ENCODE peak calls at places on chromosomes 3 and 15, in ten cellular contexts. F is brain microvascular endothelial cell, M is A549, Q is dorsolateral prefrontal cortex, K is neural progenitor cell, T is sigmoid colon, E is hepatocyte, U is transverse colon, C is upper lobe of left lung, O is neuronal stem cell. G is an unnamed sample.

GRCh38 chr3:172749201-172749965 is 1.1 kb upstream of the ECT2 start:
- DNase-seq in Q (no peak), M (peak; percentile 78), C (peak; percentile 27), O (no peak), F (peak; percentile 90), T (no peak), K (no peak), E (peak; percentile 38), U (no peak), G (peak; percentile 3)

GRCh38 chr3:173865900-173866498 is 468.5 kb downstream of the NLGN1 start:
- DNase-seq in U (no peak), E (no peak), Q (no peak), M (no peak), K (no peak), O (no peak), C (no peak), T (no peak), F (no peak), G (no peak)

GRCh38 chr3:88113311-88114162 is 36.2 kb upstream of the C3orf38 start:
- DNase-seq in O (peak; percentile 57), U (peak; percentile 53), Q (no peak), F (peak; percentile 74), C (peak; percentile 49), E (peak; percentile 82), M (peak; percentile 37), K (peak; percentile 77), T (no peak), G (peak; percentile 81)

GRCh38 chr3:191425322-191425734 is 35.6 kb upstream of the PYDC2 start:
- DNase-seq in E (no peak), K (no peak), C (no peak), Q (no peak), U (no peak), O (no peak), M (no peak), T (no peak), F (no peak), G (no peak)

GRCh38 chr3:177284383-177284881 is 87.2 kb upstream of the TBL1XR1 start:
- DNase-seq in E (peak; percentile 70), M (peak; percentile 19), K (peak; percentile 48), F (peak; percentile 3), O (no peak), T (peak; percentile 83), C (peak; percentile 79), Q (no peak), U (peak; percentile 59), G (peak; percentile 91)

GRCh38 chr3:132016061-132017041 is 18.5 kb downstream of the CPNE4 start:
- DNase-seq in Q (no peak), C (no peak), M (no peak), K (no peak), E (no peak), U (no peak), T (no peak), F (no peak), O (no peak), G (no peak)

GRCh38 chr3:124821356-124821755 is 65.8 kb downstream of the ITGB5 start:
- DNase-seq in U (no peak), Q (no peak), E (no peak), O (no peak), M (no peak), T (no peak), F (no peak), K (no peak), C (no peak), G (no peak)

GRCh38 chr15:32677238-32677750 is 35.8 kb downstream of the SCG5 start:
- DNase-seq in U (no peak), K (peak; percentile 46), M (peak; percentile 43), C (no peak), E (peak; percentile 41), O (no peak), F (no peak), Q (no peak), T (no peak), G (peak; percentile 53)

GRCh38 chr3:64667138-64667537 is 20.7 kb downstream of the ADAMTS9 start:
- DNase-seq in U (no peak), K (no peak), Q (no peak), O (no peak), C (peak; percentile 29), F (no peak), T (no peak), M (no peak), E (no peak), G (no peak)

GRCh38 chr3:64664397-64664796 is 23.4 kb downstream of the ADAMTS9 start:
- DNase-seq in C (no peak), K (no peak), Q (no peak), F (no peak), T (no peak), O (no peak), M (no peak), U (no peak), E (no peak), G (no peak)

GRCh38 chr3:64668582-64669510 is 19.0 kb downstream of the ADAMTS9 start:
- DNase-seq in M (no peak), K (no peak), U (no peak), C (no peak), T (no peak), E (no peak), F (no peak), O (no peak), Q (no peak), G (peak; percentile 44)

GRCh38 chr3:64666171-64666581 is 21.6 kb downstream of the ADAMTS9 start:
- DNase-seq in F (no peak), O (no peak), E (peak; percentile 29), C (no peak), Q (no peak), K (no peak), T (no peak), M (no peak), U (no peak), G (no peak)

GRCh38 chr3:64667887-64668581 is 19.8 kb downstream of the ADAMTS9 start:
- DNase-seq in C (peak; percentile 32), T (peak; percentile 81), Q (no peak), O (no peak), M (no peak), F (no peak), K (no peak), E (no peak), U (no peak), G (no peak)
- H3K27ac ChIP-seq in C (no peak overlapping the region), T (peak overlapping the region; percentile 74), Q (no peak overlapping the region), O (no peak overlapping the region), M (no peak overlapping the region), F (no peak overlapping the region), K (no peak overlapping the region), E (no peak overlapping the region), U (peak overlapping the region; percentile 67), G (no peak overlapping the region)

GRCh38 chr15:89653578-89653977 is 1.7 kb downstream of the KIF7 start:
- DNase-seq in M (no peak), F (no peak), K (no peak), Q (no peak), C (no peak), O (no peak), T (peak; percentile 40), E (no peak), U (no peak), G (no peak)
- H3K4me3 ChIP-seq in M (no peak overlapping the region), F (no peak overlapping the region), K (no peak overlapping the region), Q (no peak overlapping the region), C (no peak overlapping the region), O (no peak overlapping the region), T (no peak overlapping the region), E (no peak overlapping the region), U (no peak overlapping the region), G (no peak overlapping the region)

DNA sequence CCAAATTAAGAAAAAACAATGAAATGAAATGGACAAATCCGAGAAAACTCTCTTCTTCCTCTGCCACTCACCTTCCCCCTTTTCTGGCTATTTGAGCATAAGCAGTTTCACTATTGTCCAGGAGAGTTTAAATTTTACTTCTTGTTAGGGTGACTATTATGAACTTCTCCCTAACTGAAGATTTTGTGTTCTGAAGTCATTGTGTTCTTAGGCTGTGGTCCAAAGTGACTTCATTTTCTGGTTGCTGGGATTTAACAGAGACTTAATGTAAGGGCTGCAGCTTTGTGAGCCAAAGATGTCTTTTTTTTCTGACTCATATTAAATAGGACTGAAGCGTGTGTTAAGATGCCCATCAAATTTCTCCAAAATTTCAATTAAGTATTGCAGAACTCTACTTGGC is 46.5 kb upstream of the FSTL1 start:
- DNase-seq in U (no peak), C (no peak), Q (no peak), F (peak; percentile 95), E (no peak), T (no peak), K (no peak), M (no peak), O (no peak), G (peak; percentile 19)
- H3K27ac ChIP-seq in U (peak overlapping the region; percentile 48), C (no peak overlapping the region), Q (no peak overlapping the region), F (peak overlapping the region; percentile 73), E (no peak overlapping the region), T (peak overlapping the region; percentile 26), K (no peak overlapping the region), M (no peak overlapping the region), O (no peak overlapping the region), G (no peak overlapping the region)

GRCh38 chr3:37990527-37990926 is at the start of gene VILL:
- DNase-seq in M (no peak), Q (peak; percentile 18), T (peak; percentile 47), U (peak; percentile 90), O (no peak), E (peak; percentile 39), F (no peak), K (no peak), C (peak; percentile 66), G (peak; percentile 62)

GRCh38 chr3:37992271-37993066 is 1.9 kb downstream of the VILL start:
- DNase-seq in U (peak; percentile 83), E (peak; percentile 84), M (no peak), O (no peak), Q (peak; percentile 13), C (peak; percentile 66), F (no peak), K (no peak), T (peak; percentile 54), G (no peak)

GRCh38 chr3:37991109-37991508 is 523 bp downstream of the VILL start:
- DNase-seq in T (peak; percentile 40), K (no peak), C (no peak), F (no peak), U (no peak), Q (no peak), M (no peak), O (no peak), E (peak; percentile 40), G (no peak)

GRCh38 chr3:37993067-37993809 is 2.7 kb downstream of the VILL start:
- DNase-seq in M (no peak), Q (no peak), T (peak; percentile 9), O (no peak), C (no peak), E (no peak), F (no peak), K (no peak), U (no peak), G (no peak)

GRCh38 chr3:37991823-37992222 is 1.2 kb downstream of the VILL start:
- DNase-seq in K (no peak), Q (peak; percentile 7), O (no peak), T (peak; percentile 52), E (no peak), F (no peak), U (no peak), M (no peak), C (peak; percentile 19), G (no peak)
- H3K4me3 ChIP-seq in K (no peak overlapping the region), Q (no peak overlapping the region), O (no peak overlapping the region), T (no peak overlapping the region), E (no peak overlapping the region), F (no peak overlapping the region), U (peak overlapping the region; percentile 11), M (no peak overlapping the region), C (peak overlapping the region; percentile 36), G (no peak overlapping the region)

DNA sequence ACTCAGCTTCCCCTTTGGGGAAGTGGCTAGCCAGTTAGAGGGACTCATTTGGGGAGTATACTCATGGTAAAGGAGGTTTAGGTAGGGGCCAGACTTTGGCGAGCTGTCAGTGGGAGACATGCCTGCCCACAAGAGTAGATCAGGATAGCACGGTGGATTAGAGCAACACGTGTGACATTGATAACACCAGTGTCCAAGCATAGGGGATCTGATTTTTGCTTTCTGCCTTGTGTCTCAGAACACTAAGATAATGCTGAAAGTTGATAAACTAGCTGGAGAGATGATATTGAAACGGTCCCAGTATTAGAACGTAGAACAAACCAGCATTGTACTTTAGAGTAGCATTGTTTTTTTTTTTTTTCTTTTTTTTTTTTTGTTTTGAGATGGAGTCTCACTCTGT is 25.9 kb downstream of the MAP6D1 start:
- DNase-seq in C (no peak), U (no peak), K (no peak), F (no peak), Q (no peak), E (no peak), T (no peak), O (no peak), M (no peak), G (peak; percentile 27)
- H3K27ac ChIP-seq in C (no peak overlapping the region), U (no peak overlapping the region), K (no peak overlapping the region), F (no peak overlapping the region), Q (peak overlapping the region; percentile 98), E (no peak overlapping the region), T (no peak overlapping the region), O (no peak overlapping the region), M (no peak overlapping the region), G (peak overlapping the region; percentile 94)